ENCODE peak calls at places on chromosomes 6 and 20, in ten cellular contexts. G is NCI-H1417; Y is CD8-positive, alpha-beta T cell; S is iris pigment epithelial cell; P is mesendoderm; T is kidney glomerular epithelial cell; R is retina; I is NCI-H1092; D is NCI-H1105; H is NCI-H2081. Q is an unnamed sample.

GRCh38 chr6:35037289-35038038 is 103.7 kb downstream of the TCP11 start:
- DNase-seq in G (no peak), S (no peak), Y (no peak), I (no peak), H (peak; percentile 16), T (no peak), R (no peak), P (no peak), D (no peak), Q (no peak)

GRCh38 chr6:16319813-16320532 is 81.6 kb downstream of the GMPR start:
- DNase-seq in I (no peak), H (peak; percentile 17), S (peak; percentile 96), Y (peak; percentile 78), T (peak; percentile 70), D (no peak), G (peak; percentile 5), R (no peak), P (peak; percentile 84), Q (peak; percentile 90)

GRCh38 chr6:32194825-32195651 is 2.6 kb upstream of the GPSM3 start:
- DNase-seq in Y (no peak), D (peak; percentile 6), I (no peak), T (peak; percentile 27), H (no peak), G (no peak), P (peak; percentile 78), S (peak; percentile 69), R (no peak), Q (peak; percentile 57)

GRCh38 chr6:74626288-74626687 is 579.6 kb downstream of the COL12A1 start:
- DNase-seq in Y (no peak), G (no peak), R (no peak), I (no peak), S (no peak), H (no peak), D (no peak), P (no peak), T (no peak), Q (no peak)

GRCh38 chr6:85404497-85405174 is 45.2 kb upstream of the NT5E start:
- DNase-seq in Y (no peak), G (no peak), S (peak; percentile 95), I (no peak), R (no peak), T (peak; percentile 82), D (no peak), P (no peak), H (no peak), Q (peak; percentile 95)

GRCh38 chr20:50601511-50602431 is 89.6 kb downstream of the RIPOR3 start:
- DNase-seq in R (no peak), D (no peak), S (peak; percentile 30), I (no peak), T (no peak), P (no peak), G (peak; percentile 83), Y (no peak), H (no peak), Q (no peak)

GRCh38 chr6:161303628-161304340 is 29.9 kb upstream of the AGPAT4 start:
- DNase-seq in P (no peak), Y (no peak), H (no peak), S (peak; percentile 66), D (no peak), I (no peak), R (no peak), T (no peak), G (no peak), Q (no peak)

GRCh38 chr6:16239090-16239797 is 857 bp downstream of the GMPR start:
- DNase-seq in G (peak; percentile 75), Y (no peak), I (no peak), P (peak; percentile 73), D (no peak), R (peak; percentile 60), S (peak; percentile 43), T (no peak), H (no peak), Q (peak; percentile 24)

GRCh38 chr20:32651537-32651936 is 22.2 kb downstream of the C20orf203 start:
- DNase-seq in P (no peak), H (no peak), S (no peak), I (no peak), Y (no peak), G (peak; percentile 19), T (no peak), D (no peak), R (no peak), Q (no peak)

GRCh38 chr6:43243649-43244321 is 504 bp downstream of the TTBK1 start:
- DNase-seq in R (peak; percentile 27), T (no peak), H (no peak), Y (no peak), G (peak; percentile 44), S (no peak), P (no peak), D (peak; percentile 36), I (no peak), Q (no peak)

GRCh38 chr6:14337157-14337556 is 219.6 kb downstream of the CD83 start:
- DNase-seq in R (no peak), P (no peak), T (no peak), H (no peak), Y (no peak), G (no peak), D (no peak), S (peak; percentile 18), I (no peak), Q (no peak)

GRCh38 chr6:139479433-139480222 is 105.2 kb upstream of the CITED2 start:
- DNase-seq in D (no peak), T (no peak), G (no peak), S (no peak), P (peak; percentile 54), H (no peak), I (no peak), Y (no peak), R (no peak), Q (no peak)

GRCh38 chr20:47606414-47607207 is 104.9 kb downstream of the NCOA3 start:
- DNase-seq in G (peak; percentile 48), D (peak; percentile 86), H (no peak), P (no peak), R (no peak), I (peak; percentile 94), T (no peak), Y (no peak), S (no peak), Q (no peak)

GRCh38 chr6:21115111-21115510 is 478.4 kb upstream of the SOX4 start:
- DNase-seq in Y (no peak), H (peak; percentile 45), G (peak; percentile 59), T (peak; percentile 14), R (no peak), I (peak; percentile 78), P (no peak), S (peak; percentile 81), D (peak; percentile 68), Q (no peak)